ENCODE peak calls at places on chromosomes 16 and 17, in five cellular contexts. One of them, this sample, is unnamed.

GRCh38 chr16:85444879-85445778 is 168.0 kb upstream of the GSE1 start:
- DNase-seq in astrocyte of the spinal cord: no peak
- DNase-seq in nephron progenitor cell: no peak
- DNase-seq in tibial artery: no peak
- DNase-seq in lower lobe of right lung: no peak
- DNase-seq in this sample: no peak

GRCh38 chr16:3035972-3036725 is 595 bp downstream of the BICDL2 start:
- DNase-seq in lower lobe of right lung: peak
- DNase-seq in nephron progenitor cell: no peak
- DNase-seq in astrocyte of the spinal cord: no peak
- DNase-seq in tibial artery: no peak
- DNase-seq in this sample: no peak

GRCh38 chr17:850828-851759 is 68.9 kb downstream of the MRM3 start:
- DNase-seq in nephron progenitor cell: no peak
- DNase-seq in lower lobe of right lung: no peak
- DNase-seq in tibial artery: no peak
- DNase-seq in astrocyte of the spinal cord: peak
- DNase-seq in this sample: peak

GRCh38 chr17:8830141-8830540 is 31.0 kb upstream of the MFSD6L start:
- DNase-seq in tibial artery: no peak
- DNase-seq in astrocyte of the spinal cord: no peak
- DNase-seq in nephron progenitor cell: no peak
- DNase-seq in lower lobe of right lung: no peak
- DNase-seq in this sample: no peak

GRCh38 chr17:20141201-20141999 is 132.2 kb downstream of the SPECC1 start:
- DNase-seq in nephron progenitor cell: no peak
- DNase-seq in tibial artery: no peak
- DNase-seq in lower lobe of right lung: no peak
- DNase-seq in astrocyte of the spinal cord: no peak
- DNase-seq in this sample: no peak

GRCh38 chr16:82735176-82735575 is 108.4 kb downstream of the CDH13 start:
- DNase-seq in tibial artery: no peak
- DNase-seq in astrocyte of the spinal cord: no peak
- DNase-seq in nephron progenitor cell: no peak
- DNase-seq in lower lobe of right lung: no peak
- DNase-seq in this sample: no peak

GRCh38 chr16:82782715-82783251 is 156.0 kb downstream of the CDH13 start:
- DNase-seq in tibial artery: no peak
- DNase-seq in nephron progenitor cell: peak
- DNase-seq in lower lobe of right lung: no peak
- DNase-seq in astrocyte of the spinal cord: peak
- DNase-seq in this sample: no peak

GRCh38 chr16:15482748-15483118 is 48.3 kb downstream of the BMERB1 start:
- DNase-seq in tibial artery: no peak
- DNase-seq in nephron progenitor cell: no peak
- DNase-seq in astrocyte of the spinal cord: no peak
- DNase-seq in lower lobe of right lung: no peak
- DNase-seq in this sample: no peak

GRCh38 chr16:30972872-30973271 is 12.1 kb upstream of the HSD3B7 start:
- DNase-seq in lower lobe of right lung: no peak
- DNase-seq in astrocyte of the spinal cord: peak
- DNase-seq in tibial artery: no peak
- DNase-seq in nephron progenitor cell: no peak
- DNase-seq in this sample: no peak

GRCh38 chr17:80471922-80472321 is 4.5 kb downstream of the NPTX1 start:
- DNase-seq in nephron progenitor cell: no peak
- DNase-seq in tibial artery: no peak
- DNase-seq in lower lobe of right lung: no peak
- DNase-seq in astrocyte of the spinal cord: no peak
- DNase-seq in this sample: no peak
- TF ChIP-seq CTCF in nephron progenitor cell: no peak
- TF ChIP-seq CTCF in tibial artery: no peak
- TF ChIP-seq CTCF in lower lobe of right lung: no peak
- TF ChIP-seq CTCF in astrocyte of the spinal cord: no peak
- TF ChIP-seq CTCF in this sample: no peak

GRCh38 chr17:67662712-67663111 is 55.0 kb upstream of the NOL11 start:
- DNase-seq in astrocyte of the spinal cord: no peak
- DNase-seq in tibial artery: no peak
- DNase-seq in nephron progenitor cell: no peak
- DNase-seq in lower lobe of right lung: no peak
- DNase-seq in this sample: no peak

GRCh38 chr17:67666028-67666427 is 51.7 kb upstream of the NOL11 start:
- DNase-seq in nephron progenitor cell: no peak
- DNase-seq in lower lobe of right lung: no peak
- DNase-seq in tibial artery: no peak
- DNase-seq in astrocyte of the spinal cord: no peak
- DNase-seq in this sample: no peak

GRCh38 chr17:67666710-67667109 is 51.0 kb upstream of the NOL11 start:
- DNase-seq in nephron progenitor cell: no peak
- DNase-seq in tibial artery: no peak
- DNase-seq in lower lobe of right lung: no peak
- DNase-seq in astrocyte of the spinal cord: no peak
- DNase-seq in this sample: no peak

GRCh38 chr17:67659028-67659427 is 58.7 kb upstream of the NOL11 start:
- DNase-seq in nephron progenitor cell: no peak
- DNase-seq in lower lobe of right lung: no peak
- DNase-seq in astrocyte of the spinal cord: no peak
- DNase-seq in tibial artery: no peak
- DNase-seq in this sample: no peak

DNA sequence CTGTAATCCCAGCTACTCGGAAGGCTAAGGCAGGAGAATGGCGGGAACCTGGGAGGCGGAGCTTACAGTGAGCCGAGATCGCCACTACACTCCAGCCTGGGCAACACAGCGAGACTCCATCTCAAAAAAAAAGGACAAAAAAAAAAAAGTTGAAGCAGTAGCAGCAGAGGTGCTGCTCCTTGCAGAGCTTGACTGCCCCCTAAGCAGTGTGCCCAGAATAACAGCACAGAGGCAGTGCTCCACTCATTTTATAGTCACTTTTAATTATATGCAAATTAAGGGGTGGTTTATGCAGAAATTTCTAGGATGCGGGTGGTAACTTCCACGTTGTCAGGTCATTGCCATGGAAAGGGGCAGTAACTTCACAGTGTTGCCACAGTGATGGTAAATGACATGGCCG is 54.3 kb upstream of the NOL11 start:
- DNase-seq in tibial artery: no peak
- DNase-seq in astrocyte of the spinal cord: no peak
- DNase-seq in lower lobe of right lung: no peak
- DNase-seq in nephron progenitor cell: no peak
- DNase-seq in this sample: no peak
- TF ChIP-seq CTCF in tibial artery: no peak
- TF ChIP-seq CTCF in astrocyte of the spinal cord: no peak
- TF ChIP-seq CTCF in lower lobe of right lung: no peak
- TF ChIP-seq CTCF in nephron progenitor cell: no peak
- TF ChIP-seq CTCF in this sample: no peak

GRCh38 chr17:32275060-32276042 is 9.7 kb downstream of the RHBDL3 start:
- DNase-seq in lower lobe of right lung: peak
- DNase-seq in astrocyte of the spinal cord: peak
- DNase-seq in nephron progenitor cell: peak
- DNase-seq in tibial artery: no peak
- DNase-seq in this sample: peak
- TF ChIP-seq CTCF in lower lobe of right lung: no peak
- TF ChIP-seq CTCF in astrocyte of the spinal cord: peak
- TF ChIP-seq CTCF in nephron progenitor cell: no peak
- TF ChIP-seq CTCF in tibial artery: no peak
- TF ChIP-seq CTCF in this sample: no peak

GRCh38 chr17:35062284-35062683 is 1.2 kb downstream of the RFFL start:
- DNase-seq in lower lobe of right lung: no peak
- DNase-seq in tibial artery: no peak
- DNase-seq in nephron progenitor cell: no peak
- DNase-seq in astrocyte of the spinal cord: no peak
- DNase-seq in this sample: no peak

GRCh38 chr17:35068249-35068648 is 4.7 kb upstream of the RFFL start:
- DNase-seq in nephron progenitor cell: no peak
- DNase-seq in astrocyte of the spinal cord: no peak
- DNase-seq in lower lobe of right lung: no peak
- DNase-seq in tibial artery: no peak
- DNase-seq in this sample: no peak

GRCh38 chr17:35069311-35069710 is 5.8 kb upstream of the RFFL start:
- DNase-seq in astrocyte of the spinal cord: no peak
- DNase-seq in lower lobe of right lung: no peak
- DNase-seq in tibial artery: no peak
- DNase-seq in nephron progenitor cell: no peak
- DNase-seq in this sample: no peak

GRCh38 chr17:35065880-35066279 is 2.4 kb upstream of the RFFL start:
- DNase-seq in tibial artery: no peak
- DNase-seq in astrocyte of the spinal cord: no peak
- DNase-seq in nephron progenitor cell: no peak
- DNase-seq in lower lobe of right lung: no peak
- DNase-seq in this sample: no peak

GRCh38 chr17:35063514-35064223 is at the start of gene RFFL:
- DNase-seq in lower lobe of right lung: peak
- DNase-seq in nephron progenitor cell: peak
- DNase-seq in tibial artery: peak
- DNase-seq in astrocyte of the spinal cord: peak
- DNase-seq in this sample: peak
- TF ChIP-seq CTCF in lower lobe of right lung: no peak
- TF ChIP-seq CTCF in nephron progenitor cell: no peak
- TF ChIP-seq CTCF in tibial artery: no peak
- TF ChIP-seq CTCF in astrocyte of the spinal cord: no peak
- TF ChIP-seq CTCF in this sample: no peak

DNA sequence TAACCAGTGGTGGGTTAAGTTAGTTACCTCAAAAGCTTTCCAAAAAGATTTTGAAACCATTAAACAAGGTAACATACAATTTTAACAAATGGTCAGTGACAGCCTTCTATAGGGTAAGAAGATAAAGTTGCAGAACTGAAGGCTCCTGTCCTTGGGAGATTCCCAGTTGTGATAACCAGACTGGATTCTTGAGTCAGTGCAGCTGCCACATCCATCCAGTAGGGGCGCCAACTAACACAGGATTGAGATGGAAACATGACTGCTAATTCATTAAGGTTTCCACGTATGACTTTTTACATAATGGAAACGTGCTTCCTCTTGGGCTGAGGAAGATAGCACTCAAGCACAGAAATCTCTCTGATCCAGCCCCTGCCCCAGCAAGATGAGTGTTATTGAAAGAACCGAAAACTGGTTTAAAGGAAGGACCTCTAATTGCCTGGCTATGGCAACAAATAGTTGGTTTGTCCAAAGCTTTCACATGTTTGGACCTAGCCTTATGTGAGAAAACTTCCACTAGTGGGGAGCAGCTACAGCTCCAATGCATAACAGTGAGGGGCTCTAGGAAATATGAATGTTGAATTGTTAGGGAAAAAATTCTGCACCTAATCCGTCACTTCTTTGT is 269.8 kb upstream of the MYOCD start:
- DNase-seq in astrocyte of the spinal cord: no peak
- DNase-seq in tibial artery: no peak
- DNase-seq in nephron progenitor cell: peak
- DNase-seq in lower lobe of right lung: no peak
- DNase-seq in this sample: peak
- TF ChIP-seq CTCF in astrocyte of the spinal cord: peak
- TF ChIP-seq CTCF in tibial artery: peak
- TF ChIP-seq CTCF in nephron progenitor cell: peak
- TF ChIP-seq CTCF in lower lobe of right lung: peak
- TF ChIP-seq CTCF in this sample: peak

GRCh38 chr17:40417258-40417608 is 463 bp downstream of the TOP2A start:
- DNase-seq in lower lobe of right lung: no peak
- DNase-seq in tibial artery: no peak
- DNase-seq in astrocyte of the spinal cord: no peak
- DNase-seq in nephron progenitor cell: no peak
- DNase-seq in this sample: no peak
- TF ChIP-seq CTCF in lower lobe of right lung: no peak
- TF ChIP-seq CTCF in tibial artery: no peak
- TF ChIP-seq CTCF in astrocyte of the spinal cord: peak
- TF ChIP-seq CTCF in nephron progenitor cell: no peak
- TF ChIP-seq CTCF in this sample: no peak

GRCh38 chr17:76593338-76593737 is 7.7 kb upstream of the ST6GALNAC2 start:
- DNase-seq in nephron progenitor cell: no peak
- DNase-seq in astrocyte of the spinal cord: no peak
- DNase-seq in lower lobe of right lung: no peak
- DNase-seq in tibial artery: no peak
- DNase-seq in this sample: peak
- TF ChIP-seq CTCF in nephron progenitor cell: no peak
- TF ChIP-seq CTCF in astrocyte of the spinal cord: no peak
- TF ChIP-seq CTCF in lower lobe of right lung: no peak
- TF ChIP-seq CTCF in tibial artery: no peak
- TF ChIP-seq CTCF in this sample: peak

DNA sequence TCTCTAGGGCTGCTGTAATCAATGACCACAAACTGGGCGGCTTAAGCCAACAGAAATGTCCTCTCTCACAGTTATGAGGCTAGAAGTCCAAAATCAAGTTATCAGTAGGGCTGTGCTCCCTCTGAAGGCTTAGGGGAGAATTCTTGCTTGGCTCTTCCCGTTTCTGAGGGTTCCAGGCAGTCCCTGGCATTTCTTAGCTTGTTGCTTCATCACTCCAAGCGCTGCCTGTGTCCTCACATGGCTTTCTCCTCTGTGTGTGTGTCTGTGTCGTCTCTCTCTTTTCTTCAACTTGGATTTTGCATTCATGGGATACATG is 13.7 kb upstream of the CDC42EP4 start:
- DNase-seq in tibial artery: peak
- DNase-seq in nephron progenitor cell: no peak
- DNase-seq in lower lobe of right lung: no peak
- DNase-seq in astrocyte of the spinal cord: no peak
- DNase-seq in this sample: no peak
- TF ChIP-seq CTCF in tibial artery: peak
- TF ChIP-seq CTCF in nephron progenitor cell: no peak
- TF ChIP-seq CTCF in lower lobe of right lung: no peak
- TF ChIP-seq CTCF in astrocyte of the spinal cord: no peak
- TF ChIP-seq CTCF in this sample: no peak

GRCh38 chr16:70582280-70582978 is 58.8 kb downstream of the SF3B3 start:
- DNase-seq in lower lobe of right lung: no peak
- DNase-seq in nephron progenitor cell: no peak
- DNase-seq in astrocyte of the spinal cord: no peak
- DNase-seq in tibial artery: no peak
- DNase-seq in this sample: no peak
- TF ChIP-seq CTCF in lower lobe of right lung: no peak
- TF ChIP-seq CTCF in nephron progenitor cell: no peak
- TF ChIP-seq CTCF in astrocyte of the spinal cord: peak
- TF ChIP-seq CTCF in tibial artery: no peak
- TF ChIP-seq CTCF in this sample: no peak

GRCh38 chr17:18026408-18026776 is 12.6 kb downstream of the ATPAF2 start:
- DNase-seq in nephron progenitor cell: no peak
- DNase-seq in lower lobe of right lung: no peak
- DNase-seq in tibial artery: no peak
- DNase-seq in astrocyte of the spinal cord: peak
- DNase-seq in this sample: no peak
- TF ChIP-seq CTCF in nephron progenitor cell: no peak
- TF ChIP-seq CTCF in lower lobe of right lung: no peak
- TF ChIP-seq CTCF in tibial artery: no peak
- TF ChIP-seq CTCF in astrocyte of the spinal cord: no peak
- TF ChIP-seq CTCF in this sample: no peak